ENCODE peak calls at places on chromosomes 12 and 14, in eight cellular contexts. M, K, Y, N, D, T, X and S are unnamed samples.

GRCh38 chr12:47894068-47894467 is 10.7 kb downstream of the VDR start:
- DNase-seq in X (no peak), M (no peak), K (no peak), D (no peak), Y (no peak), N (no peak), T (no peak), S (no peak)

GRCh38 chr12:124929649-124930419 is 15.4 kb upstream of the UBC start:
- DNase-seq in M (no peak), N (no peak), T (no peak), K (no peak), Y (no peak), D (peak), X (no peak), S (no peak)

GRCh38 chr12:117816-118345 is 51.3 kb downstream of the IQSEC3 start:
- DNase-seq in D (no peak), K (no peak), T (no peak), Y (no peak), N (no peak), M (no peak), X (no peak), S (no peak)

GRCh38 chr14:105844047-105844630 is 317.8 kb downstream of the TMEM121 start:
- DNase-seq in X (no peak), K (no peak), T (no peak), N (no peak), M (peak), Y (no peak), D (peak), S (no peak)

GRCh38 chr14:77641534-77642341 is 25.3 kb upstream of the SPTLC2 start:
- DNase-seq in M (peak), Y (peak), D (peak), X (peak), T (no peak), N (peak), K (no peak), S (no peak)

GRCh38 chr12:51368640-51369517 is 22.3 kb downstream of the GALNT6 start:
- DNase-seq in T (no peak), M (peak), K (peak), N (peak), X (peak), Y (peak), D (no peak), S (no peak)

GRCh38 chr12:54304187-54304810 is 3.5 kb upstream of the NFE2 start:
- DNase-seq in K (peak), N (peak), T (no peak), M (peak), D (peak), Y (peak), X (peak), S (no peak)

GRCh38 chr14:71532349-71532748 is 399.9 kb upstream of the RGS6 start:
- DNase-seq in M (no peak), T (no peak), N (no peak), X (no peak), Y (no peak), D (no peak), K (no peak), S (no peak)

GRCh38 chr12:116183741-116184141 is 93.8 kb downstream of the MED13L start:
- DNase-seq in N (no peak), K (no peak), T (no peak), D (no peak), M (no peak), X (no peak), Y (no peak), S (no peak)

GRCh38 chr14:101600891-101601602 is 39.8 kb downstream of the DIO3 start:
- DNase-seq in X (no peak), N (no peak), D (peak), T (no peak), M (no peak), Y (no peak), K (no peak), S (peak)

GRCh38 chr12:131274061-131274460 is 320.4 kb downstream of the ADGRD1 start:
- DNase-seq in X (peak), M (no peak), K (no peak), Y (no peak), T (no peak), N (no peak), D (no peak), S (no peak)

GRCh38 chr14:65034021-65034420 is 47.3 kb downstream of the FNTB start:
- DNase-seq in T (no peak), N (no peak), D (no peak), Y (no peak), K (no peak), M (no peak), X (no peak), S (no peak)

GRCh38 chr14:40368314-40368713 is 936.1 kb upstream of the FBXO33 start:
- DNase-seq in D (no peak), M (no peak), K (no peak), X (no peak), N (no peak), Y (no peak), T (no peak), S (no peak)

GRCh38 chr12:94623161-94623920 is 27.0 kb downstream of the TMCC3 start:
- DNase-seq in X (no peak), N (no peak), K (no peak), T (no peak), M (no peak), Y (no peak), D (no peak), S (no peak)

GRCh38 chr12:124599074-124599999 is 31.9 kb upstream of the NCOR2 start:
- DNase-seq in M (no peak), D (no peak), T (no peak), N (no peak), K (no peak), Y (no peak), X (no peak), S (no peak)

GRCh38 chr12:108482717-108483212 is 32.3 kb upstream of the FICD start:
- DNase-seq in N (peak), T (no peak), M (no peak), Y (no peak), X (no peak), D (no peak), K (no peak), S (no peak)

GRCh38 chr14:64825498-64825897 is 54.2 kb downstream of the SPTB start:
- DNase-seq in Y (peak), T (no peak), M (no peak), K (no peak), N (no peak), D (no peak), X (peak), S (no peak)

GRCh38 chr12:26198742-26199141 is 3.4 kb downstream of the SSPN start:
- DNase-seq in Y (peak), M (no peak), X (peak), K (no peak), N (no peak), D (no peak), T (no peak), S (no peak)

GRCh38 chr12:75666980-75667359 is 155.6 kb upstream of the KRR1 start:
- DNase-seq in K (no peak), M (no peak), Y (no peak), T (no peak), D (no peak), N (no peak), X (no peak), S (no peak)

GRCh38 chr14:75989134-75989533 is 3.6 kb downstream of the IFT43 start:
- DNase-seq in M (no peak), X (no peak), Y (peak), K (no peak), D (no peak), N (no peak), T (no peak), S (no peak)

GRCh38 chr12:116395381-116395780 is 117.9 kb upstream of the MED13L start:
- DNase-seq in X (no peak), N (no peak), K (no peak), D (no peak), Y (no peak), T (no peak), M (no peak), S (no peak)

GRCh38 chr14:65564370-65564769 is 151.8 kb downstream of the FUT8 start:
- DNase-seq in M (no peak), Y (no peak), T (no peak), X (no peak), K (no peak), N (no peak), D (no peak), S (no peak)

GRCh38 chr14:20811994-20812393 is 9.3 kb upstream of the RNASE1 start:
- DNase-seq in N (no peak), Y (no peak), M (no peak), X (no peak), K (no peak), D (no peak), T (no peak), S (no peak)

GRCh38 chr14:77043177-77043983 is 14.9 kb upstream of the IRF2BPL start:
- DNase-seq in T (no peak), Y (peak), D (no peak), N (no peak), M (no peak), X (peak), K (no peak), S (no peak)

GRCh38 chr12:104827587-104827986 is 130.5 kb downstream of the SLC41A2 start:
- DNase-seq in M (no peak), N (peak), K (peak), X (no peak), T (no peak), D (no peak), Y (no peak), S (no peak)
- TF ChIP-seq CTCF in M (peak), N (peak), K (peak), X (peak), T (no peak), D (no peak), Y (no peak), S (peak)

GRCh38 chr14:100142073-100143040 is 17.1 kb downstream of the DEGS2 start:
- DNase-seq in K (peak), T (no peak), M (peak), D (no peak), N (no peak), Y (peak), X (no peak), S (no peak)

GRCh38 chr14:100138082-100138787 is 21.2 kb downstream of the DEGS2 start:
- DNase-seq in N (no peak), D (no peak), M (no peak), T (no peak), Y (no peak), X (no peak), K (no peak), S (no peak)

GRCh38 chr14:100138955-100139354 is 20.5 kb downstream of the DEGS2 start:
- DNase-seq in M (no peak), K (no peak), D (no peak), N (no peak), T (no peak), X (no peak), Y (no peak), S (no peak)

GRCh38 chr14:100141133-100141497 is 18.3 kb downstream of the DEGS2 start:
- DNase-seq in D (no peak), T (no peak), X (no peak), N (no peak), K (no peak), Y (no peak), M (no peak), S (no peak)

DNA sequence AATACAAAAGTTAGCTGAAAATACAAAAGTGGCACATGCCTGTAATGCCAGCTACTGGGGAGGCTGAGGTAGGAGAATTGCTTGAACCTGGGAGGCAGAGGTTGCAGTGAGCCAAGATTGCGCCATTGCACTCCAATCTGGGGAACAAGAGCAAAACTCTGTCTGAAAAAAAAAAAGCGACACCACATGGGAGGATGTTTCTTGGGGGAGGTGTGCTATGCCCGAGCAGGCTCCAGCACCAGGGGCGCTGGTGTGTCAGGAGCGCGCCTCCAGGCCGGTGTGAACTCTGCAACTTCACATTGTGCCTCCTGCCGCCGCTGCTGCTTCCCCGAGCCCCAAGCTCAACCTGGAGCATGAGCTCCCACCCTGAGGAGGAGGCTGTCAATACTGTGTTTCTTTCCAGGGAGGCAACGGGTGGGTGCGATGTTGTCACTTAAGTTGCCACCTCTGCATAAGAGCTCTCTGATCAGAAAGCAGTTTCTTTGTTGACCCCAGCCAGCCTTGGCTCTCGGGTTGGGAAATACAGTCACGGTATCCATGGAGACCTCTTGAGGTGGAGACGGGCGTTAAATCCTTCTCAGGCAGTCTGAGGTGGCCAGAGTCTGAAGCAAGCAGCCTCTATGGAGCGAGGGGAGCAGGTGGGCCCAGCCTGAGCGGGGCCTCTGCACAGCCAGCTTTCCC is 18.9 kb downstream of the DEGS2 start:
- DNase-seq in Y (no peak), M (peak), N (peak), D (no peak), X (no peak), K (peak), T (peak), S (no peak)
- TF ChIP-seq CTCF in Y (no peak), M (peak), N (peak), D (no peak), X (no peak), K (no peak), T (peak), S (peak)

GRCh38 chr12:10959777-10960176 is 20.7 kb upstream of the TAS2R14 start:
- DNase-seq in Y (no peak), T (no peak), D (no peak), K (no peak), N (no peak), X (no peak), M (no peak), S (no peak)
- TF ChIP-seq CTCF in Y (no peak), T (no peak), D (no peak), K (no peak), N (no peak), X (no peak), M (no peak), S (no peak)

DNA sequence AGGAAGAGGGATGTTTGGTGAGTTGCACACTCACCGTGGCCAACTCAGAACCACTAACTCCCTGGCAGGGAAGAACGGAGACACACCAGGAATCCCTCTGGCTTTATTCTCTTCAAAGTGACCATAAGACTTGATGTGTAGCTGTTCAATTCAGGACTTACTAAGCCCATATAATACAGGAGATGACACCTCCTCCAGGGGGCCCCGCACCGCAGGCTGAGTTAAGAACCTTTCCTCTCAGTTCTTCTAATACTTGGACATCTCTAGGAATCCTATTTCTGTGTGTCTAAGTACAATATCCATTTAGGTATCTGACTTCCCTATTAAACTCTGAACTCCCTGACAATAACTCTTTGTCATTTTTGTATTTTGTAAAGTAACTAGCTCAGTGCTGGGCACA is 49.5 kb downstream of the DCAF4 start:
- DNase-seq in D (no peak), T (no peak), M (no peak), N (peak), X (no peak), K (no peak), Y (no peak), S (no peak)
- TF ChIP-seq CTCF in D (no peak), T (no peak), M (no peak), N (peak), X (no peak), K (no peak), Y (no peak), S (peak)

GRCh38 chr12:57519758-57520007 is 631 bp downstream of the DDIT3 start:
- DNase-seq in N (no peak), Y (peak), T (no peak), K (no peak), D (no peak), X (no peak), M (no peak), S (no peak)

GRCh38 chr12:57518176-57518919 is 2.0 kb downstream of the DDIT3 start:
- DNase-seq in T (no peak), Y (no peak), D (no peak), K (no peak), M (no peak), X (no peak), N (no peak), S (no peak)

GRCh38 chr12:57521475-57522018 is 1.1 kb upstream of the MBD6 start:
- DNase-seq in T (peak), K (peak), N (peak), X (peak), D (no peak), Y (peak), M (peak), S (no peak)

GRCh38 chr12:57518920-57519757 is 1.2 kb downstream of the DDIT3 start:
- DNase-seq in Y (peak), N (peak), K (no peak), D (no peak), X (peak), T (peak), M (no peak), S (no peak)

GRCh38 chr12:57520008-57520726 is at the start of gene DDIT3:
- DNase-seq in X (peak), N (peak), Y (peak), M (peak), D (peak), K (peak), T (peak), S (peak)
- TF ChIP-seq CTCF in X (no peak), N (no peak), Y (no peak), M (no peak), D (no peak), K (no peak), T (no peak), S (no peak)

GRCh38 chr14:58912287-58912686 is 274.5 kb downstream of the DACT1 start:
- DNase-seq in Y (no peak), T (no peak), K (no peak), X (no peak), N (no peak), D (no peak), M (no peak), S (no peak)
- TF ChIP-seq CTCF in Y (no peak), T (no peak), K (no peak), X (no peak), N (no peak), D (no peak), M (no peak), S (no peak)

DNA sequence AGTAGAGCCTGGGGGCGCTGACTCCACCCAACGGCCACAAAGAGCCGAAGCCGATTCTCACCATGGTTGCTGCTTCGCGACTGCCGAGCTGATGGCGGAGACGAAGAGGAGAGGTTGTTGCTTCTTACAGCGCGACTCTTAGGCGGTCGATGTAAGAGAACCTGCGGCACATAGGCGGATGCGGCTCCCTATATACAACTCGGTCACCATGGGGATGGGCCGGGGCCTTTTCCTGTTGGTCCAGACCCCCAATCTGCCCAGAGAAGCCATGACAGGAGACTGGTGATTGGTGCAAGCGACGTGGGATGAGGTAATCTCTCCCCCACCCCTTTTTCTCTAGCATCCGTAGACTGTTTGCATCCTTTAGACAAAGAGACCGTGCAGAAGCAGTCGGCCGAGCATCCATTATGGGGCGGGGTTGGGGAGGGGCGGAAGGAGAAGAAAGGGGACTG is at the start of gene TUBA1A:
- DNase-seq in M (peak), K (peak), D (peak), T (peak), X (peak), Y (peak), N (peak), S (peak)
- TF ChIP-seq CTCF in M (no peak), K (no peak), D (no peak), T (no peak), X (no peak), Y (no peak), N (no peak), S (no peak)